ENCODE peak calls at places on chromosomes 7 and 10, in five cellular contexts. One of them, this sample, is unnamed. For H3K36me3, the result is how much of the 10 kb centered on the place peaks cover.

GRCh38 chr7:18290865-18291264 is 204.7 kb upstream of the HDAC9 start:
- DNase-seq in kidney epithelial cell: no peak
- DNase-seq in sigmoid colon: no peak
- DNase-seq in spleen: no peak
- DNase-seq in aorta: no peak
- DNase-seq in this sample: no peak

GRCh38 chr7:121561717-121562116 is 165.6 kb upstream of the FAM3C start:
- DNase-seq in kidney epithelial cell: no peak
- DNase-seq in sigmoid colon: no peak
- DNase-seq in spleen: no peak
- DNase-seq in aorta: no peak
- DNase-seq in this sample: peak

GRCh38 chr10:33680036-33680435 is 345.6 kb upstream of the NRP1 start:
- DNase-seq in kidney epithelial cell: no peak
- DNase-seq in sigmoid colon: no peak
- DNase-seq in spleen: no peak
- DNase-seq in aorta: no peak
- DNase-seq in this sample: peak

GRCh38 chr10:52864459-52865106 is 92.0 kb upstream of the MBL2 start:
- DNase-seq in kidney epithelial cell: peak
- DNase-seq in sigmoid colon: no peak
- DNase-seq in spleen: peak
- DNase-seq in aorta: no peak
- DNase-seq in this sample: no peak

GRCh38 chr7:148912758-148913541 is 28.9 kb upstream of the EZH2 start:
- DNase-seq in kidney epithelial cell: peak
- DNase-seq in sigmoid colon: no peak
- DNase-seq in spleen: no peak
- DNase-seq in aorta: no peak
- DNase-seq in this sample: no peak

GRCh38 chr10:99621454-99622246 is 1.4 kb upstream of the SLC25A28 start:
- DNase-seq in kidney epithelial cell: no peak
- DNase-seq in sigmoid colon: no peak
- DNase-seq in spleen: peak
- DNase-seq in aorta: no peak
- DNase-seq in this sample: no peak

GRCh38 chr7:42621543-42622219 is 290.2 kb downstream of the C7orf25 start:
- DNase-seq in kidney epithelial cell: no peak
- DNase-seq in sigmoid colon: no peak
- DNase-seq in spleen: no peak
- DNase-seq in aorta: no peak
- DNase-seq in this sample: no peak

GRCh38 chr10:24467094-24467493 is 256.6 kb downstream of the ARHGAP21 start:
- DNase-seq in kidney epithelial cell: no peak
- DNase-seq in sigmoid colon: no peak
- DNase-seq in spleen: no peak
- DNase-seq in aorta: no peak
- DNase-seq in this sample: no peak

GRCh38 chr7:108114117-108114841 is 15.9 kb downstream of the LAMB4 start:
- DNase-seq in kidney epithelial cell: no peak
- DNase-seq in sigmoid colon: no peak
- DNase-seq in spleen: no peak
- DNase-seq in aorta: no peak
- DNase-seq in this sample: no peak

GRCh38 chr10:24866615-24867583 is 85.5 kb downstream of the PRTFDC1 start:
- DNase-seq in kidney epithelial cell: no peak
- DNase-seq in sigmoid colon: peak
- DNase-seq in spleen: no peak
- DNase-seq in aorta: peak
- DNase-seq in this sample: no peak

GRCh38 chr10:43386981-43387677 is 15.7 kb downstream of the FXYD4 start:
- DNase-seq in kidney epithelial cell: no peak
- DNase-seq in sigmoid colon: peak
- DNase-seq in spleen: peak
- DNase-seq in aorta: peak
- DNase-seq in this sample: no peak

GRCh38 chr7:12327922-12328321 is 75.7 kb downstream of the VWDE start:
- DNase-seq in kidney epithelial cell: no peak
- DNase-seq in sigmoid colon: no peak
- DNase-seq in spleen: no peak
- DNase-seq in aorta: no peak
- DNase-seq in this sample: no peak

GRCh38 chr7:43834463-43835251 is 34.7 kb downstream of the MRPS24 start:
- DNase-seq in kidney epithelial cell: no peak
- DNase-seq in sigmoid colon: no peak
- DNase-seq in spleen: no peak
- DNase-seq in aorta: no peak
- DNase-seq in this sample: no peak

GRCh38 chr7:98301693-98302470 is 20.4 kb downstream of the BRI3 start:
- DNase-seq in kidney epithelial cell: no peak
- DNase-seq in sigmoid colon: no peak
- DNase-seq in spleen: no peak
- DNase-seq in aorta: no peak
- DNase-seq in this sample: no peak

GRCh38 chr10:6180480-6181110 is 22.1 kb upstream of the PFKFB3 start:
- DNase-seq in kidney epithelial cell: no peak
- DNase-seq in sigmoid colon: no peak
- DNase-seq in spleen: no peak
- DNase-seq in aorta: no peak
- DNase-seq in this sample: no peak

GRCh38 chr7:23341846-23342598 is 42.9 kb downstream of the MALSU1 start:
- DNase-seq in kidney epithelial cell: no peak
- DNase-seq in sigmoid colon: no peak
- DNase-seq in spleen: no peak
- DNase-seq in aorta: no peak
- DNase-seq in this sample: no peak

GRCh38 chr10:48901152-48901705 is 38.4 kb downstream of the LRRC18 start:
- DNase-seq in kidney epithelial cell: no peak
- DNase-seq in sigmoid colon: no peak
- DNase-seq in spleen: no peak
- DNase-seq in aorta: no peak
- DNase-seq in this sample: no peak

GRCh38 chr7:22864301-22864700 is 41.7 kb upstream of the TOMM7 start:
- DNase-seq in kidney epithelial cell: no peak
- DNase-seq in sigmoid colon: no peak
- DNase-seq in spleen: no peak
- DNase-seq in aorta: no peak
- DNase-seq in this sample: no peak

GRCh38 chr10:86658261-86658741 is 4.0 kb downstream of the OPN4 start:
- DNase-seq in kidney epithelial cell: no peak
- DNase-seq in sigmoid colon: peak
- DNase-seq in spleen: peak
- DNase-seq in aorta: peak
- DNase-seq in this sample: no peak

GRCh38 chr7:21448974-21449373 is 21.1 kb downstream of the SP4 start:
- DNase-seq in kidney epithelial cell: no peak
- DNase-seq in sigmoid colon: no peak
- DNase-seq in spleen: no peak
- DNase-seq in aorta: no peak
- DNase-seq in this sample: no peak

DNA sequence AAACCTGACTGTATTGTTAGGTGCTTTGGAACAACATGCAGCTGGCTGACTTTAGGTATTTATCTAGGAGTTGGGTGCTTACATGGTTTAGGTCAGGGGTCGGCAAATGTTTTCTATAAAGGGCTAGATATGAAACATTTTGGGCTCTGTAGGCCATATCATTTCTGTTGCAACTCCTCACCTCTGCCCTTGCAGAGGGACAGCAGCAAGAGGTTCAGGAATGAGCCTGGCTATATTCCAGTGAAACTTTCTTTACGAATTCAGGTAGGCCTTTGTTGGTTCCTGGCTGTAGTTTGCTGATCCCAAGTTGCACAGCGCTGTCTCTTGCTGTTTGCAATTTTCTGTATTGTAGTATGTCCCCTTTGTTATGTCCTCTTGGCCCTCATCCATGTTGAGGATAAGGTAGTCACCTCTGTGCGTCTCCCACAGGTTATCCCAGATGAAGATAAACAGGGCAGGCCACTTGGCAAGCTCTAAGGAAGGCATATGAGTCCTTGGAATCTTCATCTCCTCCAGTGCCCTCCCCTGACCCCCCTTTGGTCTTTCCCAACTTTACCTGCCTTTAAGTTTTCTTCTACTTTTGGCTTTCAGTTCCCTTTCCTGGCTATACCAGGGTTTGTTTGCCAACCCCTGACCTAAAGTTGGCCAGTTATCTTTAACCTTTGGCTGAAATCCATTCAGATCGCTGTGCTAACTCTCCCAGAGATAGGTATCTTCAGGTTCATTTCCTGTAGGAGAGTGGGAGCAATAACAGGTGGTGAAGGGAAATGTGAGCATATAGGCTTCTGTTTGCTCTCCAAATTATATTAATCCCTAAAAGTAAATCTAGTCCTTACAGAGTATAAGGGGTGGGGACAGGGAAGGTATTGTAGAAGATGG is 36.1 kb downstream of the SGPL1 start:
- DNase-seq in kidney epithelial cell: no peak
- DNase-seq in sigmoid colon: no peak
- DNase-seq in spleen: no peak
- DNase-seq in aorta: no peak
- DNase-seq in this sample: no peak
- H3K36me3 ChIP-seq in kidney epithelial cell: under half
- H3K36me3 ChIP-seq in sigmoid colon: under half
- H3K36me3 ChIP-seq in spleen: half or more
- H3K36me3 ChIP-seq in aorta: under half
- H3K36me3 ChIP-seq in this sample: under half

DNA sequence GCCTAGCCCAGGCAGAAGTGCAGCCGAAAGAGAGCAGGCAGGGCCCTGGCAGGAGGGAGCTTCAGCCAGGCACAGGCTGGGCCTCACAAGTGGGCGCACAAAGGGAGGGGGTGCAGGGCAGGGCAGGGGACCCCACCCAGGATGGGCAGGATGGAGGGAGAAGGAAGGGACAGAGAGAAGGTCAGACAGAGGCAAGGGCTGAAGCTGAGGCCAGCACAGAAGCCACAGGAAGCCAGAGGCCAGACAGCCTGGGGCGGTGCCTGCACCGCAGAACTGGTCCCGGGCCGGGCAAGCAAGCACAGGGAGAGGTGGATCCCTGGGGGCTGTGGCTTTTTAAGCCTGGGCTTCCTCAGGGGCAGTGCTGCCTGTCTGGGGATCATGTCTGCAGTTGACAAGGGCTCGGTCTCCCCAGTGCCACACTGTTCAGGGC is 16.7 kb downstream of the NOS3 start:
- DNase-seq in kidney epithelial cell: no peak
- DNase-seq in sigmoid colon: no peak
- DNase-seq in spleen: peak
- DNase-seq in aorta: peak
- DNase-seq in this sample: peak
- H3K36me3 ChIP-seq in kidney epithelial cell: under half
- H3K36me3 ChIP-seq in sigmoid colon: under half
- H3K36me3 ChIP-seq in spleen: half or more
- H3K36me3 ChIP-seq in aorta: under half
- H3K36me3 ChIP-seq in this sample: under half

DNA sequence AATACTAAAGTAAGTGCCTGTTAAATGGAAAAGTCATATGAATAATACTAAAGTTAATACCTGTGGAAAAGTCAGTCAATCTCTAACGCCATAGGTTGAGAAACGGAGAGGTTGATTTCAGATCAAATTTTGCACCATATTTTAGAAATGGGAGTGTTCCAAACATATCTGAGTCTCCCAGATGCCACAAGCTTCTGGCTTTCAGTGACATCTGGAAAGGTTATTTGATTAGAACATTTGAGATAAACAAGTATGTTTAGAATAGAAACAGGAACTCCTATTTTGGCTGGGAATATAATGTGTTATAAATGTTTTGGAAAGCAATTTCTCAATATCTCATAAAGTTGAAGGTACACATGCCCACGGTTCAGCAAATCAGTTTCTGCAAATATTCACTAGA is 5.8 kb downstream of the MACC1 start:
- DNase-seq in kidney epithelial cell: no peak
- DNase-seq in sigmoid colon: no peak
- DNase-seq in spleen: no peak
- DNase-seq in aorta: no peak
- DNase-seq in this sample: no peak
- H3K36me3 ChIP-seq in kidney epithelial cell: under half
- H3K36me3 ChIP-seq in sigmoid colon: under half
- H3K36me3 ChIP-seq in spleen: under half
- H3K36me3 ChIP-seq in aorta: under half
- H3K36me3 ChIP-seq in this sample: under half

GRCh38 chr10:73798927-73799563 is 12.4 kb downstream of the NDST2 start:
- DNase-seq in kidney epithelial cell: no peak
- DNase-seq in sigmoid colon: peak
- DNase-seq in spleen: peak
- DNase-seq in aorta: peak
- DNase-seq in this sample: no peak

GRCh38 chr10:73801253-73801590 is 10.2 kb downstream of the NDST2 start:
- DNase-seq in kidney epithelial cell: no peak
- DNase-seq in sigmoid colon: no peak
- DNase-seq in spleen: no peak
- DNase-seq in aorta: peak
- DNase-seq in this sample: no peak

GRCh38 chr10:73800560-73801252 is 10.7 kb downstream of the NDST2 start:
- DNase-seq in kidney epithelial cell: no peak
- DNase-seq in sigmoid colon: no peak
- DNase-seq in spleen: no peak
- DNase-seq in aorta: peak
- DNase-seq in this sample: no peak

GRCh38 chr10:73798087-73798486 is 12.7 kb downstream of the ZSWIM8 start:
- DNase-seq in kidney epithelial cell: no peak
- DNase-seq in sigmoid colon: peak
- DNase-seq in spleen: no peak
- DNase-seq in aorta: peak
- DNase-seq in this sample: no peak

GRCh38 chr10:73799899-73800559 is 11.4 kb downstream of the NDST2 start:
- DNase-seq in kidney epithelial cell: no peak
- DNase-seq in sigmoid colon: no peak
- DNase-seq in spleen: no peak
- DNase-seq in aorta: peak
- DNase-seq in this sample: no peak
- H3K36me3 ChIP-seq in kidney epithelial cell: under half
- H3K36me3 ChIP-seq in sigmoid colon: half or more
- H3K36me3 ChIP-seq in spleen: half or more
- H3K36me3 ChIP-seq in aorta: under half
- H3K36me3 ChIP-seq in this sample: under half

DNA sequence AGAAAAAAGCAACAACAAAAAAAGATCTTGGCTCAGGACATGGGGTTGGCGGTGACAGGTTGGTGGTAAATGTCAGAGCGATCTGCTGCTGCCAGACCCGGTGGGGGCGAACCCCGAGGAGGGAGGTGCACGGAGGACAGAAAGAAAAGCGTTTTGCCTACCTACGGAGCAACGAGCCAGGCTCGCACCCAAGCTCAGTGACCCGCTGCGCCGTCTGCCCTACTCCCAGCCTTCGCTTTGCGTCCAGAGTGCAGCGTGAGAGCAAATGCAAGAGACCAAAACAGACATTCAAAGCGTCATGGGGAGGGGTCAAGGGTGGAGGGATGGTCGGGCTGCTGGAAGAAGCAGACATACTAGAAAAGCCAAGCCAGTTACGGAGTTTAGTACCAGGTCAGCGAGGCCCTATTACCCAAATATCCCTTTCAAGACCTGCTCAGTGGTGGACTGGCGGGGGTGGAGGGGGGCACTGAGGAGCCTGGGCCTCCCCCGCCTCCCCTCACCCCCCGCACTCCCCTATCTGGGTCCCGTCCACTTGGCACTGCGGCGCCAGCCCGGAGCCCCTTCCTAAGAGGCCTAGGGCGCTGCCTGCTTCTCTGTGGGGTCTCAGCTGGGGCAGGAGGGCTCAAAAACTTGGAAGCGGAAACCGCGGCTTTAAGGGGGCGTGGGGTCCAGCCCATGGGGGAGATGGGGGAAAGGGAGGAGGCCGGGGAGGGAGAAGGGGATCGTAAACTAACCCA is 66.9 kb downstream of the SLC29A4 start:
- DNase-seq in kidney epithelial cell: no peak
- DNase-seq in sigmoid colon: no peak
- DNase-seq in spleen: no peak
- DNase-seq in aorta: no peak
- DNase-seq in this sample: peak
- H3K36me3 ChIP-seq in kidney epithelial cell: under half
- H3K36me3 ChIP-seq in sigmoid colon: under half
- H3K36me3 ChIP-seq in spleen: half or more
- H3K36me3 ChIP-seq in aorta: under half
- H3K36me3 ChIP-seq in this sample: under half

This sample was measured in cardiac muscle cell.